ENCODE peak calls at places on chromosomes 3 and 15, in seven cellular contexts. K is C1 segment of cervical spinal cord; F is iPS-NIHi11; P is H4; L is activated CD4-positive, alpha-beta T cell treated with anti-CD3 and anti-CD28 coated beads, Interleukin-2, amount 50 U/mL, for 48 hours; H is GM04504; J is heart right ventricle. I is an unnamed sample.

GRCh38 chr3:149576071-149576564 is 81.7 kb downstream of the WWTR1 start:
- DNase-seq in K (no peak), F (peak; percentile 35), P (peak; percentile 99), L (peak; percentile 11), H (peak; percentile 91), J (no peak), I (peak; percentile 61)

GRCh38 chr15:69697913-69698312 is 245.3 kb downstream of the RPLP1 start:
- DNase-seq in K (no peak), F (no peak), P (no peak), L (no peak), H (no peak), J (peak; percentile 35), I (no peak)

GRCh38 chr3:184001761-184002160 is 15.9 kb downstream of the ABCC5 start:
- DNase-seq in K (no peak), F (no peak), P (no peak), L (no peak), H (no peak), J (no peak), I (no peak)

GRCh38 chr3:36944641-36945270 is at the start of gene TRANK1:
- DNase-seq in K (peak; percentile 20), F (peak; percentile 73), P (no peak), L (peak; percentile 84), H (no peak), J (peak; percentile 49), I (no peak)

GRCh38 chr15:59501531-59502113 is 63.6 kb downstream of the FAM81A start:
- DNase-seq in K (no peak), F (peak; percentile 81), P (peak; percentile 46), L (peak; percentile 14), H (peak; percentile 13), J (no peak), I (no peak)

GRCh38 chr3:127256138-127256537 is 31.7 kb downstream of the PRR20G start:
- DNase-seq in K (no peak), F (no peak), P (no peak), L (no peak), H (no peak), J (no peak), I (no peak)

GRCh38 chr15:92453611-92454010 is 59.9 kb downstream of the ST8SIA2 start:
- DNase-seq in K (no peak), F (no peak), P (no peak), L (no peak), H (no peak), J (no peak), I (no peak)

GRCh38 chr15:33074942-33075341 is 119.6 kb downstream of the FMN1 start:
- DNase-seq in K (no peak), F (no peak), P (peak; percentile 23), L (no peak), H (no peak), J (no peak), I (no peak)

GRCh38 chr3:13016083-13016725 is 57.0 kb downstream of the IQSEC1 start:
- DNase-seq in K (no peak), F (no peak), P (no peak), L (peak; percentile 69), H (no peak), J (peak; percentile 67), I (no peak)

GRCh38 chr3:7632305-7632704 is 771.4 kb downstream of the GRM7 start:
- DNase-seq in K (no peak), F (no peak), P (no peak), L (no peak), H (no peak), J (no peak), I (no peak)

GRCh38 chr3:192409838-192410683 is 317.3 kb downstream of the FGF12 start:
- DNase-seq in K (peak; percentile 4), F (peak; percentile 55), P (peak; percentile 30), L (no peak), H (no peak), J (peak; percentile 15), I (no peak)

GRCh38 chr3:184637705-184638104 is 74.2 kb downstream of the MAGEF1 start:
- DNase-seq in K (no peak), F (no peak), P (no peak), L (no peak), H (no peak), J (no peak), I (no peak)

GRCh38 chr15:82950746-82951370 is 1.7 kb downstream of the HOMER2 start:
- DNase-seq in K (no peak), F (no peak), P (no peak), L (peak; percentile 14), H (no peak), J (no peak), I (no peak)

GRCh38 chr3:181782306-181782924 is 70.7 kb downstream of the SOX2 start:
- DNase-seq in K (no peak), F (peak; percentile 33), P (peak; percentile 76), L (no peak), H (no peak), J (no peak), I (no peak)

GRCh38 chr3:156483961-156484787 is 70.7 kb downstream of the SSR3 start:
- DNase-seq in K (no peak), F (no peak), P (peak; percentile 67), L (peak; percentile 34), H (no peak), J (no peak), I (no peak)

GRCh38 chr15:62316413-62317060 is 151.5 kb upstream of the C2CD4B start:
- DNase-seq in K (no peak), F (no peak), P (no peak), L (no peak), H (no peak), J (no peak), I (no peak)

GRCh38 chr3:134928819-134929218 is 133.8 kb downstream of the EPHB1 start:
- DNase-seq in K (no peak), F (no peak), P (no peak), L (no peak), H (no peak), J (no peak), I (no peak)